ENCODE peak calls at places on chromosomes 7 and 10, in six cellular contexts. Z is NCI-H1092 treated with DMSO at 0.1 percent for 48 hours; M is spleen; D is nephron progenitor cell; Q is effector memory CD4-positive, alpha-beta T cell; R is HT1080. C is an unnamed sample.

GRCh38 chr10:19945275-19945674 is 129.0 kb downstream of the PLXDC2 start:
- DNase-seq in M (no peak), Q (no peak), R (no peak), D (no peak), Z (no peak), C (no peak)

GRCh38 chr7:132034748-132035416 is 478.5 kb upstream of the PODXL start:
- DNase-seq in Z (no peak), M (no peak), R (no peak), D (no peak), Q (no peak), C (no peak)

GRCh38 chr7:26492816-26493215 is 201.2 kb downstream of the SNX10 start:
- DNase-seq in Z (peak; percentile 41), D (no peak), R (no peak), M (no peak), Q (no peak), C (peak; percentile 16)

GRCh38 chr7:2242541-2243482 is 786 bp downstream of the NUDT1 start:
- DNase-seq in Z (peak; percentile 23), M (no peak), D (peak; percentile 25), Q (no peak), R (peak; percentile 35), C (peak; percentile 25)

GRCh38 chr7:49776994-49777393 is 3.6 kb downstream of the VWC2 start:
- DNase-seq in Q (no peak), Z (no peak), M (no peak), R (no peak), D (peak; percentile 40), C (no peak)

GRCh38 chr7:41711283-41712064 is 8.6 kb upstream of the INHBA start:
- DNase-seq in M (no peak), Q (no peak), D (peak; percentile 51), R (no peak), Z (no peak), C (no peak)

GRCh38 chr10:18140957-18141888 is 999 bp downstream of the CACNB2 start:
- DNase-seq in R (no peak), Q (no peak), D (no peak), M (no peak), Z (no peak), C (no peak)

GRCh38 chr7:86949052-86949778 is 110.2 kb downstream of the ELAPOR2 start:
- DNase-seq in R (no peak), Z (no peak), M (peak; percentile 75), Q (no peak), D (peak; percentile 2), C (no peak)

GRCh38 chr10:75403144-75404022 is 1.8 kb upstream of the ZNF503 start:
- DNase-seq in Q (no peak), D (peak; percentile 82), R (no peak), Z (peak; percentile 45), M (no peak), C (peak; percentile 75)

GRCh38 chr7:43569424-43569823 is 13.5 kb upstream of the STK17A start:
- DNase-seq in D (no peak), M (no peak), R (peak; percentile 91), Z (no peak), Q (no peak), C (no peak)